ENCODE peak calls at places on chromosomes 3 and 15, in four cellular contexts. K is GM18507; F is hepatic stellate cell; A is naive thymus-derived CD4-positive, alpha-beta T cell. R is an unnamed sample.

GRCh38 chr3:168088106-168088722 is 7.5 kb downstream of the GOLIM4 start:
- DNase-seq in K (no peak), F (no peak), A (no peak), R (peak)

GRCh38 chr3:155326901-155327300 is 33.4 kb upstream of the STRIT1 start:
- DNase-seq in K (no peak), F (no peak), A (no peak), R (no peak)

GRCh38 chr3:16849240-16849639 is 35.5 kb upstream of the PLCL2 start:
- DNase-seq in K (no peak), F (no peak), A (peak), R (no peak)

GRCh38 chr15:101206173-101206572 is 45.7 kb downstream of the CHSY1 start:
- DNase-seq in K (no peak), F (no peak), A (peak), R (no peak)

GRCh38 chr15:43776101-43776717 is 557 bp downstream of the ELL3 start:
- DNase-seq in K (no peak), F (no peak), A (no peak), R (no peak)

GRCh38 chr3:112043621-112044201 is 9.2 kb downstream of the TMPRSS7 start:
- DNase-seq in K (peak), F (peak), A (peak), R (peak)

GRCh38 chr15:98953000-98953776 is 54.4 kb downstream of the PGPEP1L start:
- DNase-seq in K (no peak), F (no peak), A (no peak), R (no peak)

GRCh38 chr15:53559364-53560253 is 199.9 kb downstream of the WDR72 start:
- DNase-seq in K (no peak), F (no peak), A (no peak), R (peak)

GRCh38 chr15:48283361-48284157 is 47.7 kb upstream of the DUT start:
- DNase-seq in K (no peak), F (no peak), A (no peak), R (peak)

GRCh38 chr3:76930712-76931111 is 109.2 kb upstream of the ROBO2 start:
- DNase-seq in K (no peak), F (no peak), A (no peak), R (no peak)

GRCh38 chr3:42148982-42149432 is 57.9 kb downstream of the TRAK1 start:
- DNase-seq in K (no peak), F (peak), A (no peak), R (no peak)

GRCh38 chr3:118380576-118380975 is 654.1 kb downstream of the IGSF11 start:
- DNase-seq in K (no peak), F (no peak), A (no peak), R (no peak)

GRCh38 chr3:188507244-188507720 is 353.3 kb downstream of the LPP start:
- DNase-seq in K (no peak), F (peak), A (no peak), R (peak)

GRCh38 chr3:154775821-154776548 is 304.1 kb upstream of the MME start:
- DNase-seq in K (no peak), F (no peak), A (no peak), R (no peak)

GRCh38 chr15:44729394-44729913 is 6.9 kb upstream of the TRIM69 start:
- DNase-seq in K (no peak), F (no peak), A (no peak), R (no peak)

GRCh38 chr3:60528651-60529050 is 722.6 kb downstream of the FHIT start:
- DNase-seq in K (no peak), F (no peak), A (no peak), R (no peak)

GRCh38 chr3:184289426-184289938 is 9.6 kb upstream of the PSMD2 start:
- DNase-seq in K (peak), F (peak), A (peak), R (no peak)

GRCh38 chr3:197501496-197501878 is 54.3 kb downstream of the BDH1 start:
- DNase-seq in K (no peak), F (peak), A (no peak), R (peak)

GRCh38 chr15:56677271-56677670 is 56.0 kb downstream of the ZNF280D start:
- DNase-seq in K (no peak), F (no peak), A (no peak), R (peak)

GRCh38 chr15:55389276-55389631 is 18.9 kb downstream of the CCPG1 start:
- DNase-seq in K (no peak), F (peak), A (no peak), R (no peak)

GRCh38 chr3:123153821-123154323 is 47.9 kb upstream of the SEC22A start:
- DNase-seq in K (no peak), F (no peak), A (no peak), R (no peak)

GRCh38 chr3:69320867-69321266 is 65.0 kb downstream of the FRMD4B start:
- DNase-seq in K (peak), F (no peak), A (no peak), R (no peak)

GRCh38 chr3:53195602-53196574 is 34.9 kb downstream of the PRKCD start:
- DNase-seq in K (no peak), F (peak), A (peak), R (no peak)

GRCh38 chr3:23999012-23999641 is 54.0 kb downstream of the NR1D2 start:
- DNase-seq in K (no peak), F (peak), A (no peak), R (peak)

GRCh38 chr15:77525907-77526581 is 105.4 kb downstream of the HMG20A start:
- DNase-seq in K (no peak), F (no peak), A (no peak), R (no peak)

GRCh38 chr3:12750658-12751071 is 8.4 kb downstream of the TMEM40 start:
- DNase-seq in K (no peak), F (no peak), A (no peak), R (no peak)

GRCh38 chr15:41882689-41883483 is 11.0 kb downstream of the SPTBN5 start:
- DNase-seq in K (no peak), F (no peak), A (no peak), R (no peak)

GRCh38 chr15:38503497-38503896 is 49.6 kb downstream of the FAM98B start:
- DNase-seq in K (no peak), F (no peak), A (no peak), R (no peak)

GRCh38 chr15:89812126-89812846 is 2.4 kb downstream of the ANPEP start:
- DNase-seq in K (no peak), F (no peak), A (no peak), R (peak)

GRCh38 chr3:149646181-149646766 is 11.6 kb downstream of the WWTR1 start:
- DNase-seq in K (no peak), F (peak), A (no peak), R (no peak)

GRCh38 chr3:186456636-186457265 is 87.4 kb downstream of the CRYGS start:
- DNase-seq in K (no peak), F (no peak), A (no peak), R (no peak)

GRCh38 chr3:14793126-14793857 is 25.5 kb upstream of the FGD5 start:
- DNase-seq in K (no peak), F (no peak), A (no peak), R (no peak)

GRCh38 chr15:31305375-31305774 is 21.3 kb upstream of the KLF13 start:
- DNase-seq in K (no peak), F (no peak), A (no peak), R (no peak)

GRCh38 chr15:29091666-29092065 is 178.0 kb downstream of the NSMCE3 start:
- DNase-seq in K (no peak), F (no peak), A (no peak), R (no peak)

GRCh38 chr3:71962561-71963240 is 177.8 kb upstream of the PROK2 start:
- DNase-seq in K (no peak), F (no peak), A (no peak), R (no peak)

GRCh38 chr15:49297584-49297983 is 125.5 kb upstream of the FGF7 start:
- DNase-seq in K (no peak), F (no peak), A (no peak), R (no peak)

GRCh38 chr3:27677554-27677953 is 44.6 kb downstream of the EOMES start:
- DNase-seq in K (no peak), F (peak), A (no peak), R (no peak)

GRCh38 chr3:53513556-53514190 is 19.3 kb downstream of the CACNA1D start:
- DNase-seq in K (no peak), F (no peak), A (no peak), R (peak)

R was measured in HepG2.